ENCODE peak calls at places on chromosomes 6 and 20, in seven cellular contexts. One of them, this sample, is unnamed.

GRCh38 chr6:16518265-16518664 is 243.0 kb downstream of the ATXN1 start:
- DNase-seq in GM23338: peak; percentile 43
- DNase-seq in PC-3: no peak
- DNase-seq in HCT116: no peak
- DNase-seq in neural progenitor cell: no peak
- DNase-seq in GM23248: no peak
- DNase-seq in hepatocyte: no peak
- DNase-seq in this sample: peak; percentile 16

GRCh38 chr6:129707028-129707427 is 2.9 kb downstream of the ARHGAP18 start:
- DNase-seq in GM23338: no peak
- DNase-seq in PC-3: no peak
- DNase-seq in HCT116: no peak
- DNase-seq in neural progenitor cell: no peak
- DNase-seq in GM23248: no peak
- DNase-seq in hepatocyte: no peak
- DNase-seq in this sample: no peak

GRCh38 chr20:44811150-44811685 is 872 bp upstream of the RIMS4 start:
- DNase-seq in GM23338: no peak
- DNase-seq in PC-3: no peak
- DNase-seq in HCT116: no peak
- DNase-seq in neural progenitor cell: no peak
- DNase-seq in GM23248: no peak
- DNase-seq in hepatocyte: no peak
- DNase-seq in this sample: no peak

GRCh38 chr6:167688123-167688522 is 138.6 kb upstream of the AFDN start:
- DNase-seq in GM23338: no peak
- DNase-seq in PC-3: no peak
- DNase-seq in HCT116: no peak
- DNase-seq in neural progenitor cell: no peak
- DNase-seq in GM23248: no peak
- DNase-seq in hepatocyte: no peak
- DNase-seq in this sample: no peak

GRCh38 chr6:125728739-125729138 is 20.7 kb upstream of the HEY2 start:
- DNase-seq in GM23338: no peak
- DNase-seq in PC-3: no peak
- DNase-seq in HCT116: no peak
- DNase-seq in neural progenitor cell: no peak
- DNase-seq in GM23248: no peak
- DNase-seq in hepatocyte: peak; percentile 19
- DNase-seq in this sample: no peak

GRCh38 chr6:109939654-109940053 is 38.5 kb upstream of the GPR6 start:
- DNase-seq in GM23338: no peak
- DNase-seq in PC-3: peak; percentile 60
- DNase-seq in HCT116: no peak
- DNase-seq in neural progenitor cell: no peak
- DNase-seq in GM23248: no peak
- DNase-seq in hepatocyte: no peak
- DNase-seq in this sample: no peak

GRCh38 chr20:59010321-59010994 is 3.4 kb upstream of the CTSZ start:
- DNase-seq in GM23338: no peak
- DNase-seq in PC-3: peak; percentile 38
- DNase-seq in HCT116: no peak
- DNase-seq in neural progenitor cell: no peak
- DNase-seq in GM23248: no peak
- DNase-seq in hepatocyte: no peak
- DNase-seq in this sample: no peak

GRCh38 chr6:90859612-90860011 is 272.7 kb upstream of the MAP3K7 start:
- DNase-seq in GM23338: peak; percentile 35
- DNase-seq in PC-3: peak; percentile 31
- DNase-seq in HCT116: no peak
- DNase-seq in neural progenitor cell: peak; percentile 38
- DNase-seq in GM23248: no peak
- DNase-seq in hepatocyte: no peak
- DNase-seq in this sample: no peak

GRCh38 chr20:59084041-59084841 is 41.7 kb upstream of the PRELID3B start:
- DNase-seq in GM23338: no peak
- DNase-seq in PC-3: no peak
- DNase-seq in HCT116: no peak
- DNase-seq in neural progenitor cell: no peak
- DNase-seq in GM23248: no peak
- DNase-seq in hepatocyte: no peak
- DNase-seq in this sample: no peak

GRCh38 chr6:75830959-75831885 is 82.2 kb downstream of the MYO6 start:
- DNase-seq in GM23338: no peak
- DNase-seq in PC-3: no peak
- DNase-seq in HCT116: no peak
- DNase-seq in neural progenitor cell: no peak
- DNase-seq in GM23248: peak; percentile 93
- DNase-seq in hepatocyte: no peak
- DNase-seq in this sample: no peak

GRCh38 chr6:170024940-170025339 is 265.9 kb downstream of the DLL1 start:
- DNase-seq in GM23338: no peak
- DNase-seq in PC-3: peak; percentile 2
- DNase-seq in HCT116: no peak
- DNase-seq in neural progenitor cell: no peak
- DNase-seq in GM23248: peak; percentile 90
- DNase-seq in hepatocyte: peak; percentile 80
- DNase-seq in this sample: no peak

GRCh38 chr6:16092990-16093389 is 35.9 kb upstream of the MYLIP start:
- DNase-seq in GM23338: no peak
- DNase-seq in PC-3: no peak
- DNase-seq in HCT116: no peak
- DNase-seq in neural progenitor cell: no peak
- DNase-seq in GM23248: no peak
- DNase-seq in hepatocyte: no peak
- DNase-seq in this sample: no peak

GRCh38 chr6:100350139-100350538 is 114.6 kb downstream of the SIM1 start:
- DNase-seq in GM23338: no peak
- DNase-seq in PC-3: no peak
- DNase-seq in HCT116: no peak
- DNase-seq in neural progenitor cell: no peak
- DNase-seq in GM23248: no peak
- DNase-seq in hepatocyte: no peak
- DNase-seq in this sample: no peak

DNA sequence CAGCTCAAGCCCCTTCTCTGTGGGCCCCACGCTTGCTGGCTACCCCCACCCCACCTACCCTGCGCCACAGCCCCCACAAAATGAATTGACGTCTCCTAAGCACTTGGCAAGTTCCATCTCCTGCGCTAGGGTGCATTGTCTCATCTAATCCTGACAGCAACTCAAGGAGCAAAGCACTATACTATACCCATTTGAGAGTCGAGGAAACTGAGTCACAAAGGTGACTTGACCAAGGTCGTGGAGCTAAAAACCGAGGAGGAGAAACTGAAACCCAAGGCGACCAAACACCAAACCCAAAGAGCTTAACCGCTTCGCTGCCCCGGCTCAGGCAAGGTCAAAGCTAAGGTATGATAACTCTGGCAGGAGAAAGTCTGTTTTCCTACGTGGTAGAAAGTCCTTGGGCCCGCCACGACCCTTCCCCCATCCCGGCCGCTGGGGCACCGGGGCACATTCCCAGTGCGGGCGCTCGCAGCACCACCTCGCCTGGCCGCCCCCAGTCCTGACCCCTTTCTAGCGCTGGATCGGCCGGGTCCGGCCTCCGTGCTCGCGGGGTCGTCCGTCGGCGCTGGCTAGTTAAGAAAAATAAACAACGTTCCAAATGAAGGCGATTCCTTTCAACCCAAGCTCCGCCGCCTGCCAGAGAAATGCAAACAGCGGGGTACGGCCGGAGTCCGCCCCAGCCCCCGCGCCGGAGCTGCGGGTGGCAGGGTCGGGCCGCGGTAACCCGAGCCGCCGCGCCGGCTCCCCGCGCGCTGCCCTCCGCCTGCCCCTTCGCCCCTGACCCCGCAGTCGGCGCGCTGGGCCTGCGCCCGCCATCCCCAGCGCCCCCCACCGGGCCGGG is 37.3 kb downstream of the NCR2 start:
- DNase-seq in GM23338: peak; percentile 70
- DNase-seq in PC-3: no peak
- DNase-seq in HCT116: no peak
- DNase-seq in neural progenitor cell: peak; percentile 76
- DNase-seq in GM23248: no peak
- DNase-seq in hepatocyte: no peak
- DNase-seq in this sample: no peak
- TF ChIP-seq EZH2 in GM23338: peak; percentile 59
- TF ChIP-seq EZH2 in PC-3: peak; percentile 86
- TF ChIP-seq EZH2 in HCT116: no peak
- TF ChIP-seq EZH2 in neural progenitor cell: peak; percentile 61
- TF ChIP-seq EZH2 in GM23248: peak; percentile 81
- TF ChIP-seq EZH2 in hepatocyte: no peak
- TF ChIP-seq EZH2 in this sample: no peak

GRCh38 chr6:36660771-36661471 is 17.6 kb upstream of the CDKN1A start:
- DNase-seq in GM23338: peak; percentile 89
- DNase-seq in PC-3: no peak
- DNase-seq in HCT116: no peak
- DNase-seq in neural progenitor cell: peak; percentile 84
- DNase-seq in GM23248: peak; percentile 71
- DNase-seq in hepatocyte: peak; percentile 57
- DNase-seq in this sample: no peak

GRCh38 chr6:36657942-36658544 is 20.5 kb upstream of the CDKN1A start:
- DNase-seq in GM23338: no peak
- DNase-seq in PC-3: no peak
- DNase-seq in HCT116: no peak
- DNase-seq in neural progenitor cell: no peak
- DNase-seq in GM23248: peak; percentile 78
- DNase-seq in hepatocyte: no peak
- DNase-seq in this sample: no peak

GRCh38 chr6:36656441-36656840 is 22.1 kb upstream of the CDKN1A start:
- DNase-seq in GM23338: no peak
- DNase-seq in PC-3: no peak
- DNase-seq in HCT116: no peak
- DNase-seq in neural progenitor cell: no peak
- DNase-seq in GM23248: no peak
- DNase-seq in hepatocyte: no peak
- DNase-seq in this sample: no peak

GRCh38 chr6:36657265-36657664 is 21.2 kb upstream of the CDKN1A start:
- DNase-seq in GM23338: no peak
- DNase-seq in PC-3: no peak
- DNase-seq in HCT116: no peak
- DNase-seq in neural progenitor cell: no peak
- DNase-seq in GM23248: no peak
- DNase-seq in hepatocyte: no peak
- DNase-seq in this sample: no peak

GRCh38 chr6:36659271-36659670 is 19.2 kb upstream of the CDKN1A start:
- DNase-seq in GM23338: no peak
- DNase-seq in PC-3: peak; percentile 15
- DNase-seq in HCT116: no peak
- DNase-seq in neural progenitor cell: no peak
- DNase-seq in GM23248: peak; percentile 97
- DNase-seq in hepatocyte: peak; percentile 69
- DNase-seq in this sample: no peak
- TF ChIP-seq EZH2phosphoT487 in GM23338: no peak
- TF ChIP-seq EZH2phosphoT487 in PC-3: no peak
- TF ChIP-seq EZH2phosphoT487 in HCT116: no peak
- TF ChIP-seq EZH2phosphoT487 in neural progenitor cell: no peak
- TF ChIP-seq EZH2phosphoT487 in GM23248: no peak
- TF ChIP-seq EZH2phosphoT487 in hepatocyte: no peak
- TF ChIP-seq EZH2phosphoT487 in this sample: no peak

DNA sequence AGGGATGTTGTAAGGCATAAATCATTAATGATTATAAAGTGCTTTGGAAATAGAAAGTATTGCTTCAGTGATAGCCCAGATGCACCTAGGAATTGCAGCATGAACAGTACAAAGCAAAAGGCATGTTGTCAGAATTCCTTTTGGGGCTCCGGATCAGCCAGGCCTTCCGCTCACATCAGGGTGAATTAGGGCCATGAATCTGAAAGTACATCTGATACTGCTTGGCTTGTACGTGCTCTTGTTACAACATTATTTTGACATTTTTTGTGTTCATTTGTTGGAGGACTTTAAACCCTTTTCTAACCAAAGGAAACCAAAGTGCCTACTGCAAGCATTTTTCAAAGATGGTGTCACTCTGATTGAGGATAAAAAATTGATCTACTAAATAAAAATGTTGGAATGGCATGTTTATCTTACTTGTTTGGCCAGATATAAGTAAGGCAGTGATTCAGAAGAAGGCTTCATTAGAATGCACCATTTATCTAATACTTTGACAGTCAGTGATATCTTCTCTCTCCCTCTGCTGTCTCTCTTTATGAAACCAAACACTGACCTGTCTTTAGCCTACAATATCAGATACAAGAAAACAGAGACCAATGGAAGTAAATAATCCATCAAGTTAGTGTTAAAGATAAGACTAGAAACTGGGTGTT is 1005.7 kb upstream of the FLRT3 start:
- DNase-seq in GM23338: no peak
- DNase-seq in PC-3: no peak
- DNase-seq in HCT116: no peak
- DNase-seq in neural progenitor cell: no peak
- DNase-seq in GM23248: no peak
- DNase-seq in hepatocyte: no peak
- DNase-seq in this sample: no peak
- H2AFZ ChIP-seq in GM23338: peak overlapping the region; percentile 43
- H2AFZ ChIP-seq in PC-3: no peak overlapping the region
- H2AFZ ChIP-seq in HCT116: no peak overlapping the region
- H2AFZ ChIP-seq in neural progenitor cell: no peak overlapping the region
- H2AFZ ChIP-seq in GM23248: no peak overlapping the region
- H2AFZ ChIP-seq in hepatocyte: no peak overlapping the region
- H2AFZ ChIP-seq in this sample: no peak overlapping the region

GRCh38 chr20:2559641-2560040 is 23.3 kb downstream of the TMC2 start:
- DNase-seq in GM23338: no peak
- DNase-seq in PC-3: no peak
- DNase-seq in HCT116: no peak
- DNase-seq in neural progenitor cell: peak; percentile 25
- DNase-seq in GM23248: no peak
- DNase-seq in hepatocyte: no peak
- DNase-seq in this sample: no peak

GRCh38 chr20:2563116-2563515 is 26.7 kb downstream of the TMC2 start:
- DNase-seq in GM23338: no peak
- DNase-seq in PC-3: no peak
- DNase-seq in HCT116: no peak
- DNase-seq in neural progenitor cell: no peak
- DNase-seq in GM23248: no peak
- DNase-seq in hepatocyte: no peak
- DNase-seq in this sample: no peak

GRCh38 chr20:2557873-2558580 is 21.7 kb downstream of the TMC2 start:
- DNase-seq in GM23338: peak; percentile 52
- DNase-seq in PC-3: no peak
- DNase-seq in HCT116: no peak
- DNase-seq in neural progenitor cell: no peak
- DNase-seq in GM23248: no peak
- DNase-seq in hepatocyte: no peak
- DNase-seq in this sample: no peak

DNA sequence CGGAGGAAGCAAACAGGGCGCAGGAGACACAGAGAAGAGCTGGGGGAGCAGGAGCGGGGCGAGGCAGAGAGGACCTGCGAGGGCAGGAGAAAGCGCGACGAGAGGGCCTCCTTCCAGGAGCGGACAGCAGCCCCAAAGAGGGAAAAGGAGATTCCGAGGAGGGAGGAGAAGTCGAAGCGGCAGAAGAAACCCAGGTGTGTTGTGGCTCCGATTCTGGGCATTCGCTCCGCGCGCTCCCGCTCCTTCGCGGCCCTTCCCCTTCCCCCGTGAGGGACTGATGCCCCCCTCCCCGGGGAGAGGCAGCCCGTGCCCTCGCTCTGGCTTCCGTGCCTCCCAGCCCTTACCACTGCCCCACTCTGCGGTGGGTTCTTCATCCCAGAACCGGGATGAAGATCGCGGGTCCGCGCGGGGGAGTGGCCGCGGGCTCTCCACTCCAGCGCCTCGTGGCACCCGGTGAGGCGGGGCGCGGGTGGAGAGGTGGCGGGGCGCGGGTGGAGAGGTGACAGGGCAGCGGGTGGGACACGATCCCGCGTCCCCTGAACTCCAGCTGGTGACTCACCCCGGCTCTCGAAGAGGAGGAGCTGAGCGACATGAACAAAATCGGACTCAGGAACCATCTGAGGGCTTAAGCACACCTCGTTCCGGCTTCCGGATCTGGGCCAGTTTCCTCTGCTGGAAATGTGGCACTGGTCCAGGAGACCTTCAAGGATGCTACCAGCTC is 22.4 kb downstream of the TMC2 start:
- DNase-seq in GM23338: peak; percentile 15
- DNase-seq in PC-3: no peak
- DNase-seq in HCT116: no peak
- DNase-seq in neural progenitor cell: peak; percentile 29
- DNase-seq in GM23248: peak; percentile 38
- DNase-seq in hepatocyte: peak; percentile 8
- DNase-seq in this sample: no peak
- TF ChIP-seq EZH2 in GM23338: peak; percentile 36
- TF ChIP-seq EZH2 in PC-3: no peak
- TF ChIP-seq EZH2 in HCT116: no peak
- TF ChIP-seq EZH2 in neural progenitor cell: peak; percentile 92
- TF ChIP-seq EZH2 in GM23248: peak; percentile 62
- TF ChIP-seq EZH2 in hepatocyte: peak; percentile 82
- TF ChIP-seq EZH2 in this sample: no peak